ENCODE peak calls at places on chromosomes 11 and 22, in seven cellular contexts. One of them, this sample, is unnamed.

GRCh38 chr11:59262419-59262818 is 49.7 kb upstream of the MPEG1 start:
- DNase-seq in left ventricle myocardium inferior: no peak
- DNase-seq in hepatocyte: no peak
- DNase-seq in HCT116: no peak
- DNase-seq in A549: no peak
- DNase-seq in body of pancreas: no peak
- DNase-seq in GM12865: no peak
- DNase-seq in this sample: no peak

GRCh38 chr22:18987765-18988164 is 51.7 kb upstream of the PRODH start:
- DNase-seq in A549: no peak
- DNase-seq in hepatocyte: peak
- DNase-seq in HCT116: no peak
- DNase-seq in left ventricle myocardium inferior: no peak
- DNase-seq in body of pancreas: peak
- DNase-seq in GM12865: peak
- DNase-seq in this sample: no peak

GRCh38 chr22:19497245-19497644 is 17.5 kb downstream of the CDC45 start:
- DNase-seq in left ventricle myocardium inferior: no peak
- DNase-seq in HCT116: no peak
- DNase-seq in body of pancreas: peak
- DNase-seq in A549: no peak
- DNase-seq in hepatocyte: no peak
- DNase-seq in GM12865: no peak
- DNase-seq in this sample: peak

GRCh38 chr11:71307811-71308645 is 55.7 kb upstream of the SHANK2 start:
- DNase-seq in GM12865: no peak
- DNase-seq in A549: no peak
- DNase-seq in body of pancreas: no peak
- DNase-seq in hepatocyte: no peak
- DNase-seq in left ventricle myocardium inferior: no peak
- DNase-seq in HCT116: no peak
- DNase-seq in this sample: no peak

GRCh38 chr11:1123970-1124369 is 33.8 kb upstream of the MUC5AC start:
- DNase-seq in body of pancreas: no peak
- DNase-seq in left ventricle myocardium inferior: no peak
- DNase-seq in HCT116: no peak
- DNase-seq in GM12865: no peak
- DNase-seq in hepatocyte: no peak
- DNase-seq in A549: no peak
- DNase-seq in this sample: no peak

GRCh38 chr11:8832571-8833260 is 78.3 kb upstream of the AKIP1 start:
- DNase-seq in HCT116: no peak
- DNase-seq in GM12865: peak
- DNase-seq in hepatocyte: peak
- DNase-seq in A549: no peak
- DNase-seq in left ventricle myocardium inferior: no peak
- DNase-seq in body of pancreas: no peak
- DNase-seq in this sample: peak

GRCh38 chr11:57491371-57492061 is 24.0 kb downstream of the SLC43A1 start:
- DNase-seq in body of pancreas: no peak
- DNase-seq in GM12865: peak
- DNase-seq in A549: peak
- DNase-seq in HCT116: no peak
- DNase-seq in hepatocyte: no peak
- DNase-seq in left ventricle myocardium inferior: peak
- DNase-seq in this sample: peak

GRCh38 chr11:73236879-73237278 is 18.8 kb downstream of the P2RY2 start:
- DNase-seq in body of pancreas: no peak
- DNase-seq in left ventricle myocardium inferior: peak
- DNase-seq in hepatocyte: peak
- DNase-seq in HCT116: peak
- DNase-seq in GM12865: peak
- DNase-seq in A549: peak
- DNase-seq in this sample: peak

GRCh38 chr11:72856065-72856464 is 41.9 kb downstream of the ATG16L2 start:
- DNase-seq in A549: no peak
- DNase-seq in left ventricle myocardium inferior: no peak
- DNase-seq in GM12865: no peak
- DNase-seq in HCT116: no peak
- DNase-seq in hepatocyte: no peak
- DNase-seq in body of pancreas: no peak
- DNase-seq in this sample: peak

GRCh38 chr11:75031224-75031753 is 42.6 kb downstream of the NEU3 start:
- DNase-seq in GM12865: no peak
- DNase-seq in A549: peak
- DNase-seq in HCT116: no peak
- DNase-seq in left ventricle myocardium inferior: no peak
- DNase-seq in body of pancreas: no peak
- DNase-seq in hepatocyte: peak
- DNase-seq in this sample: peak

GRCh38 chr11:66267379-66268209 is 845 bp upstream of the RAB1B start:
- DNase-seq in HCT116: peak
- DNase-seq in GM12865: peak
- DNase-seq in A549: peak
- DNase-seq in left ventricle myocardium inferior: peak
- DNase-seq in body of pancreas: peak
- DNase-seq in hepatocyte: peak
- DNase-seq in this sample: peak

GRCh38 chr11:61004841-61005240 is 33.4 kb downstream of the CD6 start:
- DNase-seq in left ventricle myocardium inferior: no peak
- DNase-seq in A549: no peak
- DNase-seq in body of pancreas: no peak
- DNase-seq in HCT116: no peak
- DNase-seq in GM12865: no peak
- DNase-seq in hepatocyte: no peak
- DNase-seq in this sample: no peak

GRCh38 chr22:41742918-41743317 is 43.6 kb downstream of the MEI1 start:
- DNase-seq in A549: no peak
- DNase-seq in hepatocyte: no peak
- DNase-seq in body of pancreas: no peak
- DNase-seq in left ventricle myocardium inferior: no peak
- DNase-seq in GM12865: no peak
- DNase-seq in HCT116: no peak
- DNase-seq in this sample: no peak

GRCh38 chr22:37546436-37547248 is 13.6 kb upstream of the CDC42EP1 start:
- DNase-seq in GM12865: no peak
- DNase-seq in hepatocyte: no peak
- DNase-seq in A549: no peak
- DNase-seq in body of pancreas: peak
- DNase-seq in left ventricle myocardium inferior: peak
- DNase-seq in HCT116: no peak
- DNase-seq in this sample: peak

GRCh38 chr11:130672911-130673310 is 224.5 kb downstream of the ADAMTS15 start:
- DNase-seq in A549: no peak
- DNase-seq in hepatocyte: peak
- DNase-seq in left ventricle myocardium inferior: no peak
- DNase-seq in body of pancreas: peak
- DNase-seq in HCT116: no peak
- DNase-seq in GM12865: no peak
- DNase-seq in this sample: no peak

GRCh38 chr11:128898580-128899344 is 7.6 kb downstream of the KCNJ5 start:
- DNase-seq in left ventricle myocardium inferior: no peak
- DNase-seq in GM12865: no peak
- DNase-seq in HCT116: no peak
- DNase-seq in hepatocyte: no peak
- DNase-seq in A549: no peak
- DNase-seq in body of pancreas: peak
- DNase-seq in this sample: peak

GRCh38 chr11:9095421-9095820 is 4.0 kb upstream of the SCUBE2 start:
- DNase-seq in left ventricle myocardium inferior: no peak
- DNase-seq in HCT116: no peak
- DNase-seq in hepatocyte: no peak
- DNase-seq in body of pancreas: no peak
- DNase-seq in A549: no peak
- DNase-seq in GM12865: peak
- DNase-seq in this sample: no peak

GRCh38 chr22:33379836-33380235 is 321.7 kb upstream of the SYN3 start:
- DNase-seq in HCT116: no peak
- DNase-seq in left ventricle myocardium inferior: no peak
- DNase-seq in body of pancreas: no peak
- DNase-seq in hepatocyte: no peak
- DNase-seq in GM12865: no peak
- DNase-seq in A549: no peak
- DNase-seq in this sample: no peak

GRCh38 chr22:26894766-26895485 is 237.5 kb downstream of the MIAT start:
- DNase-seq in hepatocyte: peak
- DNase-seq in GM12865: no peak
- DNase-seq in left ventricle myocardium inferior: no peak
- DNase-seq in body of pancreas: peak
- DNase-seq in A549: peak
- DNase-seq in HCT116: peak
- DNase-seq in this sample: peak

GRCh38 chr11:126495281-126495680 is 139.8 kb downstream of the ST3GAL4 start:
- DNase-seq in A549: no peak
- DNase-seq in body of pancreas: no peak
- DNase-seq in HCT116: no peak
- DNase-seq in hepatocyte: no peak
- DNase-seq in left ventricle myocardium inferior: no peak
- DNase-seq in GM12865: no peak
- DNase-seq in this sample: no peak

GRCh38 chr22:26168199-26168915 is 905 bp upstream of the SEZ6L start:
- DNase-seq in hepatocyte: no peak
- DNase-seq in GM12865: no peak
- DNase-seq in HCT116: no peak
- DNase-seq in body of pancreas: no peak
- DNase-seq in A549: no peak
- DNase-seq in left ventricle myocardium inferior: no peak
- DNase-seq in this sample: no peak

GRCh38 chr11:65854161-65854592 is 3.8 kb downstream of the CFL1 start:
- DNase-seq in HCT116: no peak
- DNase-seq in hepatocyte: peak
- DNase-seq in body of pancreas: peak
- DNase-seq in GM12865: peak
- DNase-seq in A549: no peak
- DNase-seq in left ventricle myocardium inferior: no peak
- DNase-seq in this sample: no peak

GRCh38 chr11:926341-926916 is 759 bp downstream of the AP2A2 start:
- DNase-seq in left ventricle myocardium inferior: no peak
- DNase-seq in hepatocyte: peak
- DNase-seq in GM12865: no peak
- DNase-seq in body of pancreas: peak
- DNase-seq in A549: peak
- DNase-seq in HCT116: peak
- DNase-seq in this sample: peak

GRCh38 chr22:44088976-44089570 is 65.0 kb downstream of the PARVB start:
- DNase-seq in HCT116: no peak
- DNase-seq in body of pancreas: no peak
- DNase-seq in left ventricle myocardium inferior: peak
- DNase-seq in GM12865: no peak
- DNase-seq in hepatocyte: no peak
- DNase-seq in A549: no peak
- DNase-seq in this sample: peak

GRCh38 chr11:116420770-116421528 is 351.8 kb downstream of the BUD13 start:
- DNase-seq in GM12865: no peak
- DNase-seq in hepatocyte: peak
- DNase-seq in A549: peak
- DNase-seq in body of pancreas: no peak
- DNase-seq in HCT116: peak
- DNase-seq in left ventricle myocardium inferior: no peak
- DNase-seq in this sample: no peak

GRCh38 chr22:31233001-31233400 is 20.9 kb downstream of the LIMK2 start:
- DNase-seq in A549: no peak
- DNase-seq in left ventricle myocardium inferior: no peak
- DNase-seq in GM12865: no peak
- DNase-seq in body of pancreas: no peak
- DNase-seq in hepatocyte: no peak
- DNase-seq in HCT116: no peak
- DNase-seq in this sample: no peak
- TF ChIP-seq CTCF in A549: no peak
- TF ChIP-seq CTCF in left ventricle myocardium inferior: no peak
- TF ChIP-seq CTCF in GM12865: no peak
- TF ChIP-seq CTCF in body of pancreas: no peak
- TF ChIP-seq CTCF in hepatocyte: no peak
- TF ChIP-seq CTCF in HCT116: no peak
- TF ChIP-seq CTCF in this sample: no peak

GRCh38 chr11:33257897-33258630 is 883 bp downstream of the HIPK3 start:
- DNase-seq in HCT116: peak
- DNase-seq in A549: peak
- DNase-seq in GM12865: peak
- DNase-seq in body of pancreas: peak
- DNase-seq in left ventricle myocardium inferior: peak
- DNase-seq in hepatocyte: peak
- DNase-seq in this sample: peak
- TF ChIP-seq CTCF in HCT116: no peak
- TF ChIP-seq CTCF in A549: peak
- TF ChIP-seq CTCF in GM12865: peak
- TF ChIP-seq CTCF in body of pancreas: peak
- TF ChIP-seq CTCF in left ventricle myocardium inferior: peak
- TF ChIP-seq CTCF in hepatocyte: peak
- TF ChIP-seq CTCF in this sample: peak

GRCh38 chr11:100528872-100529416 is 158.1 kb upstream of the ARHGAP42 start:
- DNase-seq in HCT116: no peak
- DNase-seq in left ventricle myocardium inferior: no peak
- DNase-seq in body of pancreas: no peak
- DNase-seq in A549: no peak
- DNase-seq in hepatocyte: no peak
- DNase-seq in GM12865: no peak
- DNase-seq in this sample: no peak

GRCh38 chr11:100525197-100525596 is 161.9 kb upstream of the ARHGAP42 start:
- DNase-seq in HCT116: no peak
- DNase-seq in hepatocyte: no peak
- DNase-seq in left ventricle myocardium inferior: no peak
- DNase-seq in body of pancreas: no peak
- DNase-seq in GM12865: no peak
- DNase-seq in A549: no peak
- DNase-seq in this sample: no peak

DNA sequence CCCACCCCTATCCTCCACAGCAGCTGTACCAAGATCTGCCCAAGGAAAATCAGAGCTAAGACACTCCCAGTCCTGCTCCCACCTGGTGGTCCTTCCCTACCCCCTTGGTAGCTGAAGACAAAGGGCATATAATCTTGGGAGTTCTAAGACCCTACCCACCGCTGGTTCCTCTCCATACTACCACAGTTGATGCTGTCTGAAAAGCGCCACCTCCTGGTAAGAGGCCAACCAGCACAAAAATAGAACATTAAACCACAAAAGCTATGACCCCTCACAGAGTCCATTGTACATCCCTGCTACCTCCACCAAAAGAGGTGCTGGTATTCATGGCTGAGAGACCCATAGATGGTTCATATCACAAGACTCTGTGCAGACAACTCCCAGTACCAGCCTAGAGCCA is 161.5 kb upstream of the ARHGAP42 start:
- DNase-seq in body of pancreas: no peak
- DNase-seq in GM12865: peak
- DNase-seq in left ventricle myocardium inferior: no peak
- DNase-seq in A549: peak
- DNase-seq in hepatocyte: no peak
- DNase-seq in HCT116: peak
- DNase-seq in this sample: no peak
- TF ChIP-seq CTCF in body of pancreas: no peak
- TF ChIP-seq CTCF in GM12865: peak
- TF ChIP-seq CTCF in left ventricle myocardium inferior: no peak
- TF ChIP-seq CTCF in A549: no peak
- TF ChIP-seq CTCF in hepatocyte: no peak
- TF ChIP-seq CTCF in HCT116: peak
- TF ChIP-seq CTCF in this sample: peak

DNA sequence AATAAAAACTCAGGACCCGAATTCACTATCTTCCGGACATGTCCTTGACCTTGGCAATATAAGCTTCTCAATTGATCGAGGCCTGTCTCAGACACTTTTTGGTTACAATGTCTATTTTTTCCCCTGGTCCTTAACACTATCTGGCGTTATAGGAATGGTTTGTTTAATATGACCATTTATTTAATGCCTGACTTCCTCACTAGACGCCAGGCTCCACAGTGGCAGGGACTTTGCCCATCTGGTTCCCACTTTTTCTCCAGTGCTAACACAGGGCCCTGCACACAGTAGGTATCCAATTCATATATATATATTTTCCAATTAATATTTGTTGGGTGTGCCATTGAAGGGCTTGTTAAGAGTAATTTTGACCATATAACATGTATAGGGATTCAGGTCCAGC is 7.9 kb upstream of the CBX6 start:
- DNase-seq in HCT116: no peak
- DNase-seq in GM12865: no peak
- DNase-seq in left ventricle myocardium inferior: no peak
- DNase-seq in hepatocyte: no peak
- DNase-seq in A549: no peak
- DNase-seq in body of pancreas: no peak
- DNase-seq in this sample: no peak
- TF ChIP-seq CTCF in HCT116: no peak
- TF ChIP-seq CTCF in GM12865: no peak
- TF ChIP-seq CTCF in left ventricle myocardium inferior: no peak
- TF ChIP-seq CTCF in hepatocyte: no peak
- TF ChIP-seq CTCF in A549: no peak
- TF ChIP-seq CTCF in body of pancreas: no peak
- TF ChIP-seq CTCF in this sample: no peak

This sample was measured in cardiac fibroblast.